ENCODE peak calls at places on chromosomes 3 and 15, in seven cellular contexts. H, D, N, W, V, C and O are unnamed samples.

GRCh38 chr15:70855764-70856163 is 1.8 kb upstream of the LARP6 start:
- DNase-seq in C (no peak), H (no peak), N (no peak), D (no peak), V (no peak), W (no peak), O (no peak)

GRCh38 chr3:169303660-169304059 is 359.9 kb downstream of the MECOM start:
- DNase-seq in D (no peak), H (no peak), V (no peak), N (no peak), C (no peak), W (no peak), O (no peak)

GRCh38 chr3:43343778-43344177 is 57.4 kb downstream of the SNRK start:
- DNase-seq in D (no peak), V (no peak), N (no peak), W (no peak), H (no peak), C (no peak), O (no peak)

GRCh38 chr3:124395584-124396340 is 334.5 kb upstream of the UMPS start:
- DNase-seq in H (no peak), N (no peak), W (peak; percentile 70), D (peak; percentile 11), C (no peak), V (no peak), O (no peak)

GRCh38 chr15:59543721-59544547 is 67.6 kb upstream of the GCNT3 start:
- DNase-seq in H (no peak), V (no peak), C (no peak), W (no peak), N (peak; percentile 33), D (no peak), O (no peak)

GRCh38 chr3:186052096-186052495 is 56.8 kb downstream of the ETV5 start:
- DNase-seq in H (no peak), N (no peak), V (no peak), W (no peak), C (no peak), D (no peak), O (no peak)

GRCh38 chr3:57545636-57546268 is 1.6 kb upstream of the DNAH12 start:
- DNase-seq in H (no peak), V (no peak), N (no peak), D (peak; percentile 46), W (no peak), C (no peak), O (no peak)

GRCh38 chr15:43943511-43943910 is 116.7 kb downstream of the WDR76 start:
- DNase-seq in C (no peak), V (no peak), D (peak; percentile 27), W (no peak), N (no peak), H (peak; percentile 29), O (no peak)

GRCh38 chr15:88049509-88049908 is 207.0 kb downstream of the NTRK3 start:
- DNase-seq in V (no peak), N (no peak), D (no peak), C (no peak), H (no peak), W (no peak), O (no peak)

GRCh38 chr3:160374472-160374871 is 24.6 kb downstream of the IFT80 start:
- DNase-seq in H (no peak), D (no peak), N (no peak), C (no peak), V (no peak), W (no peak), O (no peak)
- H3K4me3 ChIP-seq in H (no peak overlapping the region), D (no peak overlapping the region), N (no peak overlapping the region), C (no peak overlapping the region), V (no peak overlapping the region), W (no peak overlapping the region), O (no peak overlapping the region)

DNA sequence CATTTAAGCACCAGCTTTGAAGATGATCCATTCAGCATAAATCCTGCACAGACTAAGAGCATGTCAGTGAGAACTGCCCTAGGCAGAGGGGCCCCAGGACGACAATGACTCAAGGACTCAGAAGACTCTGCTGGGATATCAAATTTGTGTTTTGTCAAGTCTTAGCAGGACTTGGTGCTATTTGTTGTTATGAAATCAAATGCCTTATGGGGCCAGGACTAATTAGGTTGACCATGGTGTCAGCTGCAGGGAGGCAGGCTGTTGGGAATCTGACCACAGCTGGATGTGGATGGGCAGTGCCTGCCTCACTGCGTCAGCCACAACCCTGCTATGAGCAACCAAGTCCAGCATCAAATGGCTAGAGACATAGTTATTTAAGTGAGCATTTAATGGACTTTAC is 91.9 kb downstream of the RYR3 start:
- DNase-seq in W (no peak), H (no peak), N (no peak), V (no peak), C (no peak), D (no peak), O (no peak)
- H3K4me3 ChIP-seq in W (no peak overlapping the region), H (no peak overlapping the region), N (no peak overlapping the region), V (no peak overlapping the region), C (no peak overlapping the region), D (no peak overlapping the region), O (no peak overlapping the region)

GRCh38 chr15:90097475-90097874 is 4.8 kb downstream of the IDH2 start:
- DNase-seq in N (peak; percentile 6), V (no peak), H (no peak), W (no peak), D (no peak), C (no peak), O (no peak)
- H3K4me3 ChIP-seq in N (no peak overlapping the region), V (no peak overlapping the region), H (no peak overlapping the region), W (no peak overlapping the region), D (no peak overlapping the region), C (no peak overlapping the region), O (no peak overlapping the region)

DNA sequence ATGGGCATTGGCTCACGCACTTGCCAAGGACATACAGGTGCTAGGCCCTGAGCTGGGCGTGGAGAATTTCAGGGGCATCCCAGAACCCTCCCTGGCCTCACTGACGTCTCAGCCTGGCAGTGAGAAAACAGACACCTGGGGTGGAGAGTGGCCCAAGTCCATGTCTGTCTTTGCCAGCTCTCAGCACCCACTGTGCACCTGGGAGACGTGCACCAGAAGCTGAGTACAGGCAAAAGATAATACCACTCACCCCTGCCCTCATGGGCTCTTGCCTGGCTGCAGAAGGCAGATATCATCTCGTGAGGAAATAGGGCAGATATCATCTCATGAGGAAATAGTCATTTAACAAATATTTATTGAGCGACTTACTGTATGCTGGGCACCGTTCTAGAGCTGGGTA is 8.0 kb downstream of the LOXL1 start:
- DNase-seq in N (no peak), C (no peak), H (no peak), W (no peak), V (peak; percentile 87), D (no peak), O (no peak)
- H3K4me3 ChIP-seq in N (no peak overlapping the region), C (no peak overlapping the region), H (no peak overlapping the region), W (no peak overlapping the region), V (no peak overlapping the region), D (no peak overlapping the region), O (no peak overlapping the region)

GRCh38 chr3:158148218-158148617 is 38.3 kb downstream of the RSRC1 start:
- DNase-seq in W (no peak), V (no peak), N (no peak), H (no peak), D (no peak), C (no peak), O (no peak)
- H3K4me3 ChIP-seq in W (no peak overlapping the region), V (no peak overlapping the region), N (no peak overlapping the region), H (no peak overlapping the region), D (no peak overlapping the region), C (no peak overlapping the region), O (no peak overlapping the region)